ENCODE peak calls at places on chromosomes 16 and 17, in five cellular contexts. M, Q, Y, O and R are unnamed samples.

GRCh38 chr16:73176577-73177013 is 128.7 kb upstream of the ZFHX3 start:
- DNase-seq in M (peak), Q (peak), Y (no peak), O (no peak), R (no peak)

GRCh38 chr17:12821376-12821940 is 32.2 kb downstream of the ARHGAP44 start:
- DNase-seq in M (no peak), Q (peak), Y (no peak), O (peak), R (no peak)

GRCh38 chr16:2791174-2791573 is 3.8 kb upstream of the PRSS33 start:
- DNase-seq in M (no peak), Q (no peak), Y (no peak), O (no peak), R (no peak)

GRCh38 chr16:71327720-71328119 is 30.8 kb upstream of the CALB2 start:
- DNase-seq in M (no peak), Q (peak), Y (no peak), O (no peak), R (no peak)

GRCh38 chr16:11412965-11413887 is 68.0 kb downstream of the RMI2 start:
- DNase-seq in M (no peak), Q (no peak), Y (no peak), O (no peak), R (no peak)

GRCh38 chr17:40323731-40324650 is 15.0 kb downstream of the RARA start:
- DNase-seq in M (peak), Q (no peak), Y (no peak), O (peak), R (peak)

GRCh38 chr16:77683845-77684526 is 38.3 kb upstream of the NUDT7 start:
- DNase-seq in M (no peak), Q (no peak), Y (no peak), O (no peak), R (no peak)

GRCh38 chr16:53501216-53501859 is 1.7 kb downstream of the AKTIP start:
- DNase-seq in M (no peak), Q (peak), Y (no peak), O (no peak), R (no peak)

GRCh38 chr16:67163903-67164558 is 514 bp upstream of the HSF4 start:
- DNase-seq in M (no peak), Q (no peak), Y (no peak), O (no peak), R (no peak)

GRCh38 chr17:49209061-49209571 is 1.3 kb downstream of the GNGT2 start:
- DNase-seq in M (no peak), Q (peak), Y (no peak), O (no peak), R (no peak)

GRCh38 chr17:49557204-49558024 is 18.3 kb upstream of the NXPH3 start:
- DNase-seq in M (peak), Q (peak), Y (no peak), O (no peak), R (no peak)

GRCh38 chr17:42680331-42680808 is 1.3 kb downstream of the CCR10 start:
- DNase-seq in M (no peak), Q (no peak), Y (peak), O (peak), R (no peak)

GRCh38 chr17:72632026-72632684 is 460.3 kb downstream of the SLC39A11 start:
- DNase-seq in M (no peak), Q (peak), Y (no peak), O (peak), R (peak)

GRCh38 chr17:63946440-63947363 is 14.6 kb upstream of the CD79B start:
- DNase-seq in M (peak), Q (peak), Y (no peak), O (peak), R (peak)

DNA sequence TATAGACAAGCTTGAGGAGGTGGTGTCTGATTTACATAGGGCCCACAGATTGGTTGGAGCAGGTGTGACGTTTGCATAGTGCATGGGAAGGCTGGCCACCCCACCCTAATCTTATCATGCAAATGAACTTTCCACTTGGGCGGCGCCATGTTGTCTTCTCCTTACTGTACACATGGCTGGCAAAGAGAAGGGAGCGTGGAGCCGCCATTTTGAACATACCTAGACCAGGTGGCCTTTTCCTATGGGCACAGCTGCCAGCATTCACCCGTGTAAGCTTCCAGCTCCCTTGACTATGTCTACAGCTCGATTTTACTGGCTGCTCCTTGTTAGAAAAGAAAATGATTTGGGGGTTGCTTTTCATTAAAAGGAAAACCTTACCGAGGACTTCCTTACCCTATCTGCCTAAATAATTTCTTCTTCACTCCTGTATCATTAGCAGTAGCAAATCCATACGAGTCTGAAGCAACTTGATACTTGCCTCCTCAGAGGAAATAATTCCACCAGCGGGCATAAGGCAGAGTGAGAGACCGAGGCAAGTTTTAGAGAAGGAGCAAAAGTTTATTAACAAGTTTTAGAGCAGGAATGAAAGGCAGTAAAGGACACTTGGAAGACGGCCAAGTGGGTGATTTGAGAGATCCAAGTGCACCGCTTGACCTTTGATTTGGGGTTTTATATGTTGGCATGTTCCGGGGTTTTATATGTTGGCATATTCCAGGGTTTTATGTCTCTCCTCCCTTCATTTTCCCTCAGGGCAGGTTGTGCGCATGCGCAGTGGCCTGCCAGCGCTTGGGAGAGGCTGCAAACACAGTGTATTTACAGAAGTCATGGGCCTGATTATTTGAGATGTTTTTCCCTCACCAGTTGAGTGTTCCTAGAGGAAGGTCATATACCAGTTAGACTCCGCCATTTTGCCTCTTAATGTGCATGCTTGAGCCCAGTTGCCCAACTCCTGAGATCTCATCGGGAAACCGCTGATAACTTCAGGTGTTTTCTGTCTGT is 65.7 kb downstream of the MARF1 start:
- DNase-seq in M (no peak), Q (no peak), Y (no peak), O (peak), R (no peak)
- H3K4me3 ChIP-seq in M (no peak), Q (no peak), Y (no peak), O (no peak), R (no peak)

GRCh38 chr17:19339341-19339815 is 23.1 kb downstream of the B9D1 start:
- DNase-seq in M (no peak), Q (no peak), Y (peak), O (no peak), R (no peak)

GRCh38 chr17:19337712-19338023 is 24.9 kb downstream of the B9D1 start:
- DNase-seq in M (no peak), Q (no peak), Y (no peak), O (no peak), R (no peak)

GRCh38 chr17:19338031-19338990 is 24.2 kb downstream of the B9D1 start:
- DNase-seq in M (peak), Q (peak), Y (no peak), O (peak), R (peak)

GRCh38 chr17:19335951-19336631 is 26.4 kb downstream of the B9D1 start:
- DNase-seq in M (no peak), Q (no peak), Y (no peak), O (no peak), R (no peak)

DNA sequence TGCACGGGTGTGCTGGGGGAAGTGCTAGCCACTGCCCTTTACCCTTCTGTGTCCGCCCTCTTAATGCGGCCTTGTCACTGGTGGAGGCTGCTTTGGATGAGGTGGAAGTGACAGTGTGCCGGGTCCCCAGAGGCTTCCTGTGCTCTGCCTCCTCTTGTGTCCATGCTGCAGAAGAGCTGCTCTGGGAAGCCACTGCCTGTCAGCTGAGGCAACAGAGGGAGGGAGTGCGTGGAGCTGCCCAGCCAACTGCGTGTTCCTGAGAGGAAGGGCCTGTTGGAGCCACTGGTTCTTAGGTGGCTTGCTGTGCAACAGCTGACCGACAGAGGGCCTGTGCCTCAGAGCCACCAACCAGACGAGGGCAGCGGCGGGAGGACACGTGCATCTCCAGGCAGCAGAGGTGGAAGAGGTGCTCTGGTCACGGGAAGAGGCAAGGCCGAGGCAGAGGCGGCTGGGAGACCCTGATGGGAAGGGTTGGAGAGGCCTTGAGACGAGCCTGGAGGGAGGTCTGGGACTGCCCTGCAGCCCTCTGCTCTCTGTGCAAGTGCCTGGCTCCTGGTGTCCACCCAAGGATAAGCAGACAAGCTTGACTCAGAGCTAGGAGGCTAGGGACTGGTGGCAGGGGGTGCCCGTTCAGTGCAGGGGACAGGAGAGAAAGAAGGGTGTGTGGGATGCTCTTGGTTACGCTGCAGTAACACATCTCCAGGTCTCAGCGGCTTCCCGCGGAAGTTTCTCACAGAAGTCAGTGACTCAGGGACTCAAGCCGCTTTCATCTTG is 25.4 kb downstream of the B9D1 start:
- DNase-seq in M (no peak), Q (no peak), Y (no peak), O (peak), R (no peak)
- TF ChIP-seq CTCF in M (no peak), Q (no peak), Y (peak), O (no peak), R (peak)

GRCh38 chr17:7215136-7215638 is 4.4 kb downstream of the DLG4 start:
- DNase-seq in M (no peak), Q (no peak), Y (no peak), O (no peak), R (no peak)

GRCh38 chr17:7214300-7215135 is 5.1 kb downstream of the DLG4 start:
- DNase-seq in M (peak), Q (peak), Y (peak), O (peak), R (peak)

GRCh38 chr17:7213895-7214299 is 5.7 kb downstream of the DLG4 start:
- DNase-seq in M (peak), Q (peak), Y (no peak), O (peak), R (peak)

GRCh38 chr17:7208754-7209460 is 10.7 kb downstream of the DLG4 start:
- DNase-seq in M (no peak), Q (no peak), Y (no peak), O (no peak), R (no peak)

DNA sequence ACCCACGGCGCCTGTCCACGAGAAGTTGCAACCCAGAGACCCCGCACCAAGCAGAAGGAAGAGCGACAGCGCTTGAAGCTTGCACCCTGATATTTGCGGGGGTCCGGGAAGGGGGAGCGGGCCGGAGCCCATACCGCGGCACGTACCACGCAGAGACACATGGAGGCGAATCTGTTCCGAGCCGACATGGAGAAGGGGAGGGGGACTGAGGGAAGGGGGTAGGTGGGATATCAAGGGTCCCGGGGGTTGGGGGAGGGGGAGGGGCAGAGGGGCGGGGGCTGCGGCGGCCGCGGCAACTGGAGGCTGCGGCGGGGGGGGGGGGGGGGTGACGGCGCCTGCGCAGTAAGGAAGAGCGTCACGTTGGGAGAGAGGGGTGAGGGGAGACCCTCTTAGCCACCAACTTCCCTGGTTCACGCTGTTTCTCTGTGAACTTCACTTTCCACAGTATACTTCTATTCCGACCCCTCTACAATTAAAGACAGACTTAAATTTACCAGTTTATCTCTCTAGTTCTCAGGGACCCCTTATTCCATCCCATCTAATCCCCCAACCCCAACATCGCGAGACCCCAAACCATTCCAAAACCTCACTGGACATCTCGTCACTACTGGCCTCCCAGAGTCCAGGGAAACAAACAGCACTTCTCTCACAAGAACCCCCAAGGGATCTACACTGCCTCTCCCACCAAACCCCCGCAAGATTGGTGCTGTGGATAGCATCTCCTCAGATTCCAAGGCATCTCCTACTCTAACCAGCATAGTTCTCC is 7.9 kb downstream of the DLG4 start:
- DNase-seq in M (no peak), Q (no peak), Y (no peak), O (no peak), R (no peak)
- H3K4me3 ChIP-seq in M (no peak), Q (peak), Y (peak), O (no peak), R (peak)

GRCh38 chr16:17369441-17369951 is 101.3 kb downstream of the XYLT1 start:
- DNase-seq in M (peak), Q (no peak), Y (no peak), O (peak), R (peak)
- TF ChIP-seq CTCF in M (no peak), Q (no peak), Y (no peak), O (no peak), R (no peak)

GRCh38 chr17:82698974-82699442 is 510 bp upstream of the RAB40B start:
- DNase-seq in M (no peak), Q (peak), Y (no peak), O (no peak), R (no peak)

GRCh38 chr17:82696259-82696658 is 2.2 kb downstream of the RAB40B start:
- DNase-seq in M (no peak), Q (no peak), Y (no peak), O (no peak), R (no peak)

GRCh38 chr17:82697808-82698064 is 762 bp downstream of the RAB40B start:
- DNase-seq in M (no peak), Q (no peak), Y (no peak), O (no peak), R (no peak)

GRCh38 chr17:82698065-82698973 is at the start of gene RAB40B:
- DNase-seq in M (peak), Q (peak), Y (peak), O (peak), R (peak)

GRCh38 chr17:82696916-82697807 is 1.3 kb downstream of the RAB40B start:
- DNase-seq in M (no peak), Q (peak), Y (peak), O (no peak), R (no peak)
- H3K4me3 ChIP-seq in M (peak), Q (peak), Y (peak), O (peak), R (peak)